ENCODE peak calls at places on chromosomes 3 and 15, in five cellular contexts. One of them, this sample, is unnamed.

GRCh38 chr3:58102371-58102750 is 94.1 kb downstream of the FLNB start:
- DNase-seq in fibroblast of mammary gland: peak
- DNase-seq in pancreas: no peak
- DNase-seq in fibroblast of lung: peak
- DNase-seq in cardiac fibroblast: no peak
- DNase-seq in this sample: no peak

GRCh38 chr3:50550079-50550736 is 17.3 kb downstream of the C3orf18 start:
- DNase-seq in fibroblast of mammary gland: peak
- DNase-seq in pancreas: no peak
- DNase-seq in fibroblast of lung: no peak
- DNase-seq in cardiac fibroblast: peak
- DNase-seq in this sample: peak

GRCh38 chr3:130826516-130826915 is 67.4 kb upstream of the ATP2C1 start:
- DNase-seq in fibroblast of mammary gland: no peak
- DNase-seq in pancreas: no peak
- DNase-seq in fibroblast of lung: no peak
- DNase-seq in cardiac fibroblast: no peak
- DNase-seq in this sample: no peak

GRCh38 chr15:60083318-60083717 is 79.2 kb downstream of the FOXB1 start:
- DNase-seq in fibroblast of mammary gland: no peak
- DNase-seq in pancreas: no peak
- DNase-seq in fibroblast of lung: peak
- DNase-seq in cardiac fibroblast: no peak
- DNase-seq in this sample: no peak

GRCh38 chr3:8441969-8442559 is 59.6 kb upstream of the LMCD1 start:
- DNase-seq in fibroblast of mammary gland: peak
- DNase-seq in pancreas: no peak
- DNase-seq in fibroblast of lung: peak
- DNase-seq in cardiac fibroblast: peak
- DNase-seq in this sample: peak

GRCh38 chr3:100753846-100754245 is 44.6 kb downstream of the TFG start:
- DNase-seq in fibroblast of mammary gland: no peak
- DNase-seq in pancreas: no peak
- DNase-seq in fibroblast of lung: peak
- DNase-seq in cardiac fibroblast: peak
- DNase-seq in this sample: no peak

GRCh38 chr15:90020041-90020735 is 19.1 kb downstream of the ZNF710 start:
- DNase-seq in fibroblast of mammary gland: no peak
- DNase-seq in pancreas: no peak
- DNase-seq in fibroblast of lung: no peak
- DNase-seq in cardiac fibroblast: no peak
- DNase-seq in this sample: no peak

GRCh38 chr3:62670351-62670750 is 204.9 kb downstream of the CADPS start:
- DNase-seq in fibroblast of mammary gland: peak
- DNase-seq in pancreas: no peak
- DNase-seq in fibroblast of lung: no peak
- DNase-seq in cardiac fibroblast: no peak
- DNase-seq in this sample: no peak

GRCh38 chr15:64461577-64462162 is 1.3 kb downstream of the ZNF609 start:
- DNase-seq in fibroblast of mammary gland: no peak
- DNase-seq in pancreas: no peak
- DNase-seq in fibroblast of lung: peak
- DNase-seq in cardiac fibroblast: peak
- DNase-seq in this sample: peak

GRCh38 chr3:121520510-121520909 is 25.3 kb downstream of the POLQ start:
- DNase-seq in fibroblast of mammary gland: no peak
- DNase-seq in pancreas: no peak
- DNase-seq in fibroblast of lung: no peak
- DNase-seq in cardiac fibroblast: no peak
- DNase-seq in this sample: no peak

GRCh38 chr3:3629911-3630310 is 169.3 kb upstream of the LRRN1 start:
- DNase-seq in fibroblast of mammary gland: no peak
- DNase-seq in pancreas: no peak
- DNase-seq in fibroblast of lung: peak
- DNase-seq in cardiac fibroblast: peak
- DNase-seq in this sample: no peak

GRCh38 chr3:144018776-144019175 is 47.2 kb downstream of the DIPK2A start:
- DNase-seq in fibroblast of mammary gland: peak
- DNase-seq in pancreas: no peak
- DNase-seq in fibroblast of lung: peak
- DNase-seq in cardiac fibroblast: peak
- DNase-seq in this sample: no peak

GRCh38 chr3:49295489-49296058 is 18.5 kb upstream of the C3orf62 start:
- DNase-seq in fibroblast of mammary gland: peak
- DNase-seq in pancreas: no peak
- DNase-seq in fibroblast of lung: peak
- DNase-seq in cardiac fibroblast: peak
- DNase-seq in this sample: peak

GRCh38 chr3:180646187-180646790 is 33.0 kb downstream of the CCDC39 start:
- DNase-seq in fibroblast of mammary gland: peak
- DNase-seq in pancreas: no peak
- DNase-seq in fibroblast of lung: no peak
- DNase-seq in cardiac fibroblast: no peak
- DNase-seq in this sample: no peak

GRCh38 chr3:9951962-9952805 is at the start of gene PRRT3:
- DNase-seq in fibroblast of mammary gland: peak
- DNase-seq in pancreas: peak
- DNase-seq in fibroblast of lung: peak
- DNase-seq in cardiac fibroblast: peak
- DNase-seq in this sample: peak

GRCh38 chr3:16761576-16761975 is 123.2 kb upstream of the PLCL2 start:
- DNase-seq in fibroblast of mammary gland: peak
- DNase-seq in pancreas: no peak
- DNase-seq in fibroblast of lung: peak
- DNase-seq in cardiac fibroblast: no peak
- DNase-seq in this sample: no peak

GRCh38 chr3:168341192-168341816 is 245.6 kb upstream of the GOLIM4 start:
- DNase-seq in fibroblast of mammary gland: peak
- DNase-seq in pancreas: no peak
- DNase-seq in fibroblast of lung: peak
- DNase-seq in cardiac fibroblast: peak
- DNase-seq in this sample: no peak

GRCh38 chr3:177379045-177379444 is 181.8 kb upstream of the TBL1XR1 start:
- DNase-seq in fibroblast of mammary gland: no peak
- DNase-seq in pancreas: no peak
- DNase-seq in fibroblast of lung: no peak
- DNase-seq in cardiac fibroblast: no peak
- DNase-seq in this sample: no peak

GRCh38 chr15:74724570-74725240 is 623 bp downstream of the CYP1A1 start:
- DNase-seq in fibroblast of mammary gland: no peak
- DNase-seq in pancreas: no peak
- DNase-seq in fibroblast of lung: no peak
- DNase-seq in cardiac fibroblast: no peak
- DNase-seq in this sample: no peak

GRCh38 chr15:74725241-74725774 is at the start of gene CYP1A1:
- DNase-seq in fibroblast of mammary gland: no peak
- DNase-seq in pancreas: peak
- DNase-seq in fibroblast of lung: peak
- DNase-seq in cardiac fibroblast: no peak
- DNase-seq in this sample: peak

GRCh38 chr15:74726774-74727164 is 1.4 kb upstream of the CYP1A1 start:
- DNase-seq in fibroblast of mammary gland: no peak
- DNase-seq in pancreas: no peak
- DNase-seq in fibroblast of lung: no peak
- DNase-seq in cardiac fibroblast: no peak
- DNase-seq in this sample: no peak

GRCh38 chr15:74727727-74728126 is 2.4 kb upstream of the CYP1A1 start:
- DNase-seq in fibroblast of mammary gland: no peak
- DNase-seq in pancreas: no peak
- DNase-seq in fibroblast of lung: no peak
- DNase-seq in cardiac fibroblast: no peak
- DNase-seq in this sample: no peak

GRCh38 chr15:74725845-74726773 is 781 bp upstream of the CYP1A1 start:
- DNase-seq in fibroblast of mammary gland: no peak
- DNase-seq in pancreas: peak
- DNase-seq in fibroblast of lung: no peak
- DNase-seq in cardiac fibroblast: peak
- DNase-seq in this sample: peak
- TF ChIP-seq CTCF in fibroblast of mammary gland: no peak
- TF ChIP-seq CTCF in pancreas: no peak
- TF ChIP-seq CTCF in fibroblast of lung: no peak
- TF ChIP-seq CTCF in cardiac fibroblast: no peak
- TF ChIP-seq CTCF in this sample: no peak

DNA sequence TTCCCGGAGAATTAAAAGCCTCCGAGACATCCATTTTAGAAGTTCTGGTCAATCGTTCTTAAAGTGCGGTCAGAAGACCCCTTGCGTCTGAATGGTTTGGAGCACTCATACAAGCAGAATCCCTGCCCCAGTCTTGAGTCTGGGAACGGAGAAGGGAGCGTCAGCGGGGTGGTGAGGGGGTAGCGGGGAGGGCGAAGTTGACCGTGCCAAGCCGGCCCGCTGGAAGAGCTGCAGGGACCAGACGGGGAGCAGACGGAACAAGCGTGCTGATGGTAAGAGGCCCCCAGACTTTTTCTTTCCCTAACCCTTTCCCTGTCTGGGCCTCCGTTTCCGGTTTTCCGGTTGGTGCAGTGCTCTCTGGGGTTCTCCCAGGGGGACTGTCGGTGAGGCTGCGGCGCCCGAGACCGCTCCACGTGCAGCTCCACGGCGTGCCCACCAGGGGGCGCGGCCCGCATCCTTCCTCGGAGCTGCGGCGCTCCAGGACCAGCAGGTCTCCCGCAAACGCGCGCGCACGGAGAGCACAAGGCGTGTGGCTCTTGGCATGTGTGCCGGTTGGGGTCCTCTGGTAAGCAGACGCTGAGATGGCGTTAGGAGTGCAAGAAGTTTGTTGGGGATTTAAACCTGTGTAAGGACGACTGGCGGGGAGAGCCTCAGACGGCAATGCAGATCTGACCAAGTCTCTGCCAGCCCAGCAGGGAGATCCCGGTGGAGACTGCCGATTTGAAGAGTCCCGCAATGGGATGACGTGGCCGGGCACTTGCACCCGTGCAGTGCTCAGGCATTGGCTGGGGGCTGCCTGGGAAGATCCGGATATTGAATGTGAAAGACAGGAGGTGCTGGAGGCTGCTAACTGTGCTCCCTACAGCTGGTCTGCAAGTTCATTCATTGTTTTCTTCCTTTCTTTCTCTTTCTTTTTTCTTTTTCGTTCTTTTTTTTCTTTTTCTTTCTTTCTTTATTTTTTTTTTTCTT is 19.2 kb upstream of the CORO2B start:
- DNase-seq in fibroblast of mammary gland: peak
- DNase-seq in pancreas: peak
- DNase-seq in fibroblast of lung: peak
- DNase-seq in cardiac fibroblast: peak
- DNase-seq in this sample: peak
- TF ChIP-seq CTCF in fibroblast of mammary gland: peak
- TF ChIP-seq CTCF in pancreas: peak
- TF ChIP-seq CTCF in fibroblast of lung: peak
- TF ChIP-seq CTCF in cardiac fibroblast: peak
- TF ChIP-seq CTCF in this sample: peak

DNA sequence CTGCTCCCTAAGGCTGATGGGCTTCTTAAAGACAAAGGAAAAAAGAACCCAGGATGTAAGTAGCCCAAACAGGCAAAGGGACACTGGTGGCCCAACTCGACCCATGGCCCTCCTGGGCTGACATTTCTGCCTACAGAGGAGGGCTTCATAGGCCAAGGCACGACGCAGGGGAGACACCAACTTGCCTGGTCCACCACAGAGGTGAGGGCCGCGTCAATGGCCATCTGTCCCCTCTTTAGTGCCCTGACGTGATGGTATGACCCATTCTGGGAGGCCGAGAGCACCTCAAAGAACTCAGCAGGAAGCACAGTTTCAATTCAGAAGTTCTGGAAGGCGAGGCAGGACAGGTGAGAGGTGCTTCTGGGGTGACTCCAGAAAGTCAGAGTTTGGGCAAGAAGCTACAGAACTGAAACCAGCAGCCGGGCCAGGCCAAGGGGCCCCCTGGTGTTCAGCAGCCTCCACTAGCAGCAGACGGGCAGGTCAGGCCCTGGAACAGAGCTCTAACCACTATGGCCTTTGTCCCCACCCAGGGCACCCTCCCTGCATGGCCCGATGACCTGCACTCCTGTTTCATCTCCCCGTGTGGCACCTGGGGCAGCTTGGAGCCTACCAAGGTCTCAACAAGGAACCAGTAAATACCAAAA is 45.1 kb downstream of the HMCES start:
- DNase-seq in fibroblast of mammary gland: no peak
- DNase-seq in pancreas: no peak
- DNase-seq in fibroblast of lung: no peak
- DNase-seq in cardiac fibroblast: no peak
- DNase-seq in this sample: no peak
- TF ChIP-seq CTCF in fibroblast of mammary gland: peak
- TF ChIP-seq CTCF in pancreas: no peak
- TF ChIP-seq CTCF in fibroblast of lung: no peak
- TF ChIP-seq CTCF in cardiac fibroblast: peak
- TF ChIP-seq CTCF in this sample: no peak

GRCh38 chr15:69849232-69849610 is 248.5 kb downstream of the TLE3 start:
- DNase-seq in fibroblast of mammary gland: no peak
- DNase-seq in pancreas: no peak
- DNase-seq in fibroblast of lung: no peak
- DNase-seq in cardiac fibroblast: no peak
- DNase-seq in this sample: no peak
- TF ChIP-seq CTCF in fibroblast of mammary gland: no peak
- TF ChIP-seq CTCF in pancreas: no peak
- TF ChIP-seq CTCF in fibroblast of lung: no peak
- TF ChIP-seq CTCF in cardiac fibroblast: no peak
- TF ChIP-seq CTCF in this sample: no peak

DNA sequence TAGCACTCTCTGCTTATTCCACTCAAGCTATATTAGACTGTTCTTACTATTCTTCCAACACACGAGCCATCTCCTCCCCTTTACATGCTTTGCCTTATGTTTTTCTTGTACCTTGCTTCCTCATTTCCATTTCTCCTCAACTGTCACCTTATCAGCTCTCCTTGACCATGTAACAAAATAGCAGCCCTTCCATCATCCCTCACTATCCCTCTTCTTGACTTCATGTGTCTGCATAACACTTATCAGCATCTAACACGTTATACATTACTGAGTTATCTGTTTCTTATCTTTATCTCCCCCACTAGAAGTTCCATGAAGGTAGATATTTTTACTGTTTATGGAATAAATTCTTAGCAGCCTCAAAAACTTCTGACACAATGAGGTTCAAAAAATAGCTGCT is 45.3 kb downstream of the TRPM7 start:
- DNase-seq in fibroblast of mammary gland: no peak
- DNase-seq in pancreas: no peak
- DNase-seq in fibroblast of lung: no peak
- DNase-seq in cardiac fibroblast: no peak
- DNase-seq in this sample: no peak
- TF ChIP-seq CTCF in fibroblast of mammary gland: no peak
- TF ChIP-seq CTCF in pancreas: no peak
- TF ChIP-seq CTCF in fibroblast of lung: no peak
- TF ChIP-seq CTCF in cardiac fibroblast: no peak
- TF ChIP-seq CTCF in this sample: no peak

DNA sequence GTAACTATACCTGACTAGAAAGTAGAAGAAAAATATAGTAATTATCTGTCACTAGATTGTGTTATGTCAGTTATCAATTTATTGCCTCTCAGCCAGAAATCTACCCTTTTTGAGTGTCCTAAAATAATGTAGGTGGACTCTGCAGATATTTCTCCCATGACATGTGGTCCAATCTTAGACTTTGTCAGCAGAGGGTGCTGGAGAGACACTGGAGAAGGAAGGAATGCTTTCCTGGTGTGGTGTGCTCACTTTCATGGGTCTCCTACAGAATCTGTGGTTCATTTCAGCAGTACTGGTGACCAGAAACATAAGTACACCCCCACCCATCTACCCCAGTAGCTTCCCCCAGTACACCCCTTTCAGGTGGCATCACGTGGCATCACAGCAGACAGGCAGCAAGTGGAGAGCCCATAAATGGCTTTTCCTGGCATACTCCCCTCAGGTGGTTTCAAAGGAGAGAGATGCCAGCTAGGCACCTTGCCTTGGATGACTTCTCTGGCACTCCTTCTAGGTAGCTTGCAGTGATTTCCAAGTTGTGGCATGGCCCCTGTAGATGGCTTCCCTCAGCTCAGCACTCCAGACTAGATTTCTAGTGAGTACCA is 114.7 kb downstream of the GADL1 start:
- DNase-seq in fibroblast of mammary gland: peak
- DNase-seq in pancreas: no peak
- DNase-seq in fibroblast of lung: no peak
- DNase-seq in cardiac fibroblast: peak
- DNase-seq in this sample: no peak
- TF ChIP-seq CTCF in fibroblast of mammary gland: peak
- TF ChIP-seq CTCF in pancreas: no peak
- TF ChIP-seq CTCF in fibroblast of lung: peak
- TF ChIP-seq CTCF in cardiac fibroblast: peak
- TF ChIP-seq CTCF in this sample: peak

This sample was measured in neural crest cell.